ENCODE peak calls at places on chromosomes 2 and 18, in five cellular contexts. G, E, T, N and K are unnamed samples.

GRCh38 chr2:127661949-127662510 is 13.3 kb downstream of the LIMS2 start:
- DNase-seq in G (no peak), N (no peak), T (no peak), E (peak; percentile 38), K (no peak)

GRCh38 chr2:74849228-74849892 is 15.4 kb downstream of the HK2 start:
- DNase-seq in N (no peak), G (no peak), T (no peak), E (no peak), K (no peak)

GRCh38 chr18:46814394-46814793 is 57.5 kb upstream of the ST8SIA5 start:
- DNase-seq in G (no peak), E (no peak), N (no peak), T (peak; percentile 1), K (no peak)

GRCh38 chr2:59732861-59733603 is 820.4 kb downstream of the BCL11A start:
- DNase-seq in N (no peak), E (no peak), G (no peak), T (no peak), K (no peak)

GRCh38 chr2:215397632-215398341 is 38.1 kb downstream of the FN1 start:
- DNase-seq in T (no peak), E (peak; percentile 75), G (no peak), N (peak; percentile 23), K (no peak)

GRCh38 chr2:47798628-47799027 is 15.7 kb downstream of the MSH6 start:
- DNase-seq in N (no peak), G (no peak), T (no peak), E (no peak), K (no peak)

GRCh38 chr2:98027535-98027934 is 31.8 kb upstream of the TMEM131 start:
- DNase-seq in T (no peak), E (no peak), N (no peak), G (no peak), K (no peak)

GRCh38 chr2:158043181-158043948 is 58.3 kb upstream of the UPP2 start:
- DNase-seq in E (no peak), T (no peak), N (no peak), G (peak; percentile 43), K (no peak)

GRCh38 chr18:54679318-54680149 is 88.5 kb downstream of the DYNAP start:
- DNase-seq in N (peak; percentile 53), E (peak; percentile 86), G (peak; percentile 67), T (peak; percentile 61), K (no peak)

GRCh38 chr18:43789234-43790000 is 512.1 kb upstream of the SYT4 start:
- DNase-seq in N (peak; percentile 30), G (peak; percentile 49), E (peak; percentile 41), T (no peak), K (no peak)

GRCh38 chr2:59787095-59787494 is 766.4 kb downstream of the BCL11A start:
- DNase-seq in N (no peak), G (no peak), E (no peak), T (no peak), K (no peak)

GRCh38 chr2:165594231-165594934 is 124.9 kb downstream of the CSRNP3 start:
- DNase-seq in N (no peak), E (no peak), G (no peak), T (no peak), K (no peak)
- H3K27ac ChIP-seq in N (no peak overlapping the region), E (no peak overlapping the region), G (no peak overlapping the region), T (no peak overlapping the region), K (no peak overlapping the region)

DNA sequence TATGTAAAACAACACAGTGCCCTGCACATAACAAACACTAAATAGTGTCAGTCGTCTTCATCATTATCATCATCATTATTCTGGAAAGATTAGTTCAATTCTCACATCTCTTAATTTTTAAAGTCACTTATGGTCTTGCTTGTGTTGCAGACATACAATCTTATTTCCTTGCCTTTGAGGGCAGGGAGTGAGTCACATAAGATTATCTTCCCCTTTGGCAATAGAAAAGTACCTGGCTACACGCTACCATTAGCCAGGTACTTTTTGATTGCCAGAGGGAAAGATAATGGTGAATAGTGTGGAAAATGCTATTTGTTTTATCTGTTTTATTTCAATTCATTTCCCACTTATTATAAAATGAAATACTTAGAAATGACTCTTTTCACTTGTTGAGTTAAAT is 76.6 kb upstream of the RMDN2 start:
- DNase-seq in T (no peak), G (no peak), N (no peak), E (no peak), K (no peak)
- H3K36me3 ChIP-seq in T (no peaks in the 10 kb centered on the region), G (no peaks in the 10 kb centered on the region), N (no peaks in the 10 kb centered on the region), E (no peaks in the 10 kb centered on the region), K (no peaks in the 10 kb centered on the region)

GRCh38 chr2:227876536-227876882 is 5.1 kb downstream of the DAW1 start:
- DNase-seq in E (no peak), G (no peak), N (no peak), T (no peak), K (no peak)

GRCh38 chr2:227884511-227884947 is 13.1 kb downstream of the DAW1 start:
- DNase-seq in N (peak; percentile 70), E (peak; percentile 78), G (peak; percentile 68), T (peak; percentile 65), K (peak; percentile 82)

GRCh38 chr2:227877359-227878309 is 6.2 kb downstream of the DAW1 start:
- DNase-seq in G (no peak), N (no peak), E (no peak), T (no peak), K (no peak)

GRCh38 chr2:227881866-227882517 is 10.6 kb downstream of the DAW1 start:
- DNase-seq in T (no peak), G (no peak), E (no peak), N (no peak), K (no peak)

GRCh38 chr2:227880460-227880859 is 9.0 kb downstream of the DAW1 start:
- DNase-seq in N (no peak), T (no peak), G (no peak), E (no peak), K (no peak)
- H3K4me1 ChIP-seq in N (no peaks in the 10 kb centered on the region), T (no peaks in the 10 kb centered on the region), G (peaks cover 28% of the 10 kb centered on the region), E (peaks cover 6% of the 10 kb centered on the region), K (no peaks in the 10 kb centered on the region)

GRCh38 chr2:181947273-181947672 is 38.4 kb upstream of the PPP1R1C start:
- DNase-seq in E (no peak), N (no peak), T (no peak), G (no peak), K (no peak)

GRCh38 chr2:181946444-181947127 is 39.1 kb upstream of the PPP1R1C start:
- DNase-seq in G (no peak), N (no peak), E (no peak), T (no peak), K (no peak)

GRCh38 chr2:181943411-181944124 is 42.1 kb upstream of the PPP1R1C start:
- DNase-seq in T (no peak), G (no peak), N (no peak), E (no peak), K (no peak)

GRCh38 chr2:181944164-181944913 is 41.3 kb upstream of the PPP1R1C start:
- DNase-seq in G (no peak), E (no peak), N (no peak), T (no peak), K (no peak)

GRCh38 chr2:181944914-181945291 is 40.8 kb upstream of the PPP1R1C start:
- DNase-seq in T (peak; percentile 12), G (no peak), E (no peak), N (no peak), K (no peak)
- H3K27ac ChIP-seq in T (no peak overlapping the region), G (no peak overlapping the region), E (no peak overlapping the region), N (no peak overlapping the region), K (no peak overlapping the region)

DNA sequence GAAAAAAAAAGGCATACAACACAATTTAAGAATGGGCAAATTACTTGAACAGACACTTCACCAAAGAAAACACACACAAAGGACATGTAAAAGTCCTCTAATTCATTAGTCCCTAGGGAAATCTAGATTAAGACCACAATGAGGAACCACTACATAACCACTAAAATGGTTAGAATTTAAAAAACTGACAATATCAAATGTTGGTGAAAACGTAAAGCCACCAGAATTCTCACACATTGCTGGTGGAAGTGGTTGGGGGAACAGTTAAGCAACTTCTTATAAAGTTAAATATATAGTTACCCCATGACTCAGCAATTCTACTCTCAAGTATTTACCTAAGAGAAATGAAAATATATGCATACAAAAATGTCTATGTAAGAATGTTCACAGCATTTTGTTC is 11.8 kb downstream of the RTN4 start:
- DNase-seq in E (no peak), N (no peak), G (no peak), T (no peak), K (no peak)
- H3K36me3 ChIP-seq in E (no peaks in the 10 kb centered on the region), N (no peaks in the 10 kb centered on the region), G (peaks cover 18% of the 10 kb centered on the region), T (peaks cover 18% of the 10 kb centered on the region), K (no peaks in the 10 kb centered on the region)

GRCh38 chr2:109679627-109680026 is 65.5 kb downstream of the SOWAHC start:
- DNase-seq in E (peak; percentile 47), G (no peak), T (no peak), N (no peak), K (no peak)

GRCh38 chr2:109674894-109675534 is 60.9 kb downstream of the SOWAHC start:
- DNase-seq in N (no peak), T (no peak), G (no peak), E (no peak), K (no peak)

GRCh38 chr2:109675666-109676345 is 61.6 kb downstream of the SOWAHC start:
- DNase-seq in E (no peak), T (no peak), G (no peak), N (no peak), K (no peak)

GRCh38 chr2:109677815-109678580 is 63.8 kb downstream of the SOWAHC start:
- DNase-seq in T (no peak), E (no peak), N (no peak), G (no peak), K (no peak)

DNA sequence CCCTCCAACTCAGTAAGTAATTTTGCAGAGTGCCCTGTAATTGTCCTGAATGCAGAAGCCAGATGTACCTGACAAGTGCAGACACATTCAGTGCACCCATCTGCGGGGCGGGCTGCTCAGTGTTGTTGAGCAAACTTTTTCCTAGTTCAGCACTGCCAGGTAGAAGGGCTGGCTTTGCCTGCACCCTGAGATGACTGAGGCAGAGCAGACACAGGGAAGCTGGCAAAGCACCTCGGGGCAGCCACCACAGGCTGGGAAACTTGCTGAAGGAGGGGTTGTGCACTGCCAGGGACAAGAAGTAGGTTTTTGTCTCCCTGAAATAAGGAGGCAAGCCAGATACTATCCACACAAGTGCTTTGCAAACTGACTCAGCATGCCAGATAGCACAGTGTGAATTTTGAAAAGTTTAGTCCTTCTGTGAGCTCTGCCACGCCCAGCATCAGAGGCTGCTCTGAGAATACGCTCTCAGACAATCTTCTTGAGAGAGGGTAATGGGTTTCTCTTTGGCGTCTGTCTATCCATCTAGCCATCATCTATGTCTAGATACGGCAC is 62.3 kb downstream of the SOWAHC start:
- DNase-seq in E (no peak), T (no peak), N (no peak), G (no peak), K (no peak)
- H3K4me1 ChIP-seq in E (peaks cover 4% of the 10 kb centered on the region), T (no peaks in the 10 kb centered on the region), N (no peaks in the 10 kb centered on the region), G (no peaks in the 10 kb centered on the region), K (peaks cover 8% of the 10 kb centered on the region)

GRCh38 chr2:25822190-25823117 is 55.8 kb downstream of the ASXL2 start:
- DNase-seq in G (peak; percentile 54), N (no peak), E (no peak), T (no peak), K (peak; percentile 18)
- H3K27ac ChIP-seq in G (no peak overlapping the region), N (no peak overlapping the region), E (no peak overlapping the region), T (no peak overlapping the region), K (no peak overlapping the region)

GRCh38 chr2:69154031-69154430 is 141.1 kb downstream of the ANTXR1 start:
- DNase-seq in E (peak; percentile 53), N (no peak), T (no peak), G (no peak), K (no peak)

GRCh38 chr2:69151974-69152373 is 139.0 kb downstream of the ANTXR1 start:
- DNase-seq in N (no peak), E (no peak), G (no peak), T (no peak), K (no peak)

GRCh38 chr2:69149631-69150215 is 136.7 kb downstream of the ANTXR1 start:
- DNase-seq in T (no peak), N (peak; percentile 39), G (peak; percentile 44), E (peak; percentile 85), K (no peak)

GRCh38 chr2:69156624-69157023 is 143.6 kb downstream of the ANTXR1 start:
- DNase-seq in G (no peak), T (no peak), E (no peak), N (no peak), K (no peak)

GRCh38 chr2:69152847-69153246 is 139.9 kb downstream of the ANTXR1 start:
- DNase-seq in G (no peak), E (no peak), N (peak; percentile 45), T (no peak), K (no peak)
- H3K36me3 ChIP-seq in G (peaks cover 42% of the 10 kb centered on the region), E (peaks cover 31% of the 10 kb centered on the region), N (no peaks in the 10 kb centered on the region), T (no peaks in the 10 kb centered on the region), K (no peaks in the 10 kb centered on the region)